ENCODE peak calls at places on chromosomes 13 and 19, in ten cellular contexts. One of them, this sample, is unnamed.

GRCh38 chr13:111861766-111862366 is 205.1 kb upstream of the SOX1 start:
- DNase-seq in transverse colon: no peak
- DNase-seq in endothelial cell of umbilical vein: no peak
- DNase-seq in K562: no peak
- DNase-seq in vagina: peak; percentile 65
- DNase-seq in breast epithelium: no peak
- DNase-seq in spleen: no peak
- DNase-seq in HCT116: no peak
- DNase-seq in SK-N-SH: no peak
- DNase-seq in upper lobe of left lung: no peak
- DNase-seq in this sample: no peak

GRCh38 chr13:113657851-113658741 is at the start of gene ATP4B:
- DNase-seq in transverse colon: peak; percentile 6
- DNase-seq in endothelial cell of umbilical vein: no peak
- DNase-seq in K562: no peak
- DNase-seq in vagina: no peak
- DNase-seq in breast epithelium: no peak
- DNase-seq in spleen: peak; percentile 61
- DNase-seq in HCT116: no peak
- DNase-seq in SK-N-SH: peak; percentile 58
- DNase-seq in upper lobe of left lung: peak; percentile 5
- DNase-seq in this sample: no peak

GRCh38 chr19:19559942-19560341 is 21.9 kb downstream of the CILP2 start:
- DNase-seq in transverse colon: no peak
- DNase-seq in endothelial cell of umbilical vein: no peak
- DNase-seq in K562: no peak
- DNase-seq in vagina: no peak
- DNase-seq in breast epithelium: no peak
- DNase-seq in spleen: no peak
- DNase-seq in HCT116: no peak
- DNase-seq in SK-N-SH: no peak
- DNase-seq in upper lobe of left lung: no peak
- DNase-seq in this sample: no peak

GRCh38 chr13:113935523-113935922 is 38.4 kb downstream of the C13orf46 start:
- DNase-seq in transverse colon: no peak
- DNase-seq in endothelial cell of umbilical vein: peak; percentile 50
- DNase-seq in K562: no peak
- DNase-seq in vagina: no peak
- DNase-seq in breast epithelium: no peak
- DNase-seq in spleen: no peak
- DNase-seq in HCT116: no peak
- DNase-seq in SK-N-SH: peak; percentile 55
- DNase-seq in upper lobe of left lung: no peak
- DNase-seq in this sample: no peak

GRCh38 chr13:97391201-97391600 is 42.8 kb upstream of the RAP2A start:
- DNase-seq in transverse colon: no peak
- DNase-seq in endothelial cell of umbilical vein: no peak
- DNase-seq in K562: no peak
- DNase-seq in vagina: no peak
- DNase-seq in breast epithelium: no peak
- DNase-seq in spleen: no peak
- DNase-seq in HCT116: no peak
- DNase-seq in SK-N-SH: no peak
- DNase-seq in upper lobe of left lung: no peak
- DNase-seq in this sample: no peak

GRCh38 chr19:39263912-39264305 is 4.3 kb upstream of the IFNL2 start:
- DNase-seq in transverse colon: no peak
- DNase-seq in endothelial cell of umbilical vein: no peak
- DNase-seq in K562: no peak
- DNase-seq in vagina: no peak
- DNase-seq in breast epithelium: no peak
- DNase-seq in spleen: peak; percentile 65
- DNase-seq in HCT116: no peak
- DNase-seq in SK-N-SH: no peak
- DNase-seq in upper lobe of left lung: no peak
- DNase-seq in this sample: peak; percentile 59

GRCh38 chr19:44746616-44746945 is 1.9 kb upstream of the BCL3 start:
- DNase-seq in transverse colon: no peak
- DNase-seq in endothelial cell of umbilical vein: no peak
- DNase-seq in K562: no peak
- DNase-seq in vagina: no peak
- DNase-seq in breast epithelium: no peak
- DNase-seq in spleen: no peak
- DNase-seq in HCT116: no peak
- DNase-seq in SK-N-SH: no peak
- DNase-seq in upper lobe of left lung: no peak
- DNase-seq in this sample: no peak

GRCh38 chr19:29524201-29524911 is 1.4 kb upstream of the VSTM2B start:
- DNase-seq in transverse colon: no peak
- DNase-seq in endothelial cell of umbilical vein: no peak
- DNase-seq in K562: no peak
- DNase-seq in vagina: no peak
- DNase-seq in breast epithelium: no peak
- DNase-seq in spleen: peak; percentile 61
- DNase-seq in HCT116: no peak
- DNase-seq in SK-N-SH: no peak
- DNase-seq in upper lobe of left lung: no peak
- DNase-seq in this sample: peak; percentile 70

DNA sequence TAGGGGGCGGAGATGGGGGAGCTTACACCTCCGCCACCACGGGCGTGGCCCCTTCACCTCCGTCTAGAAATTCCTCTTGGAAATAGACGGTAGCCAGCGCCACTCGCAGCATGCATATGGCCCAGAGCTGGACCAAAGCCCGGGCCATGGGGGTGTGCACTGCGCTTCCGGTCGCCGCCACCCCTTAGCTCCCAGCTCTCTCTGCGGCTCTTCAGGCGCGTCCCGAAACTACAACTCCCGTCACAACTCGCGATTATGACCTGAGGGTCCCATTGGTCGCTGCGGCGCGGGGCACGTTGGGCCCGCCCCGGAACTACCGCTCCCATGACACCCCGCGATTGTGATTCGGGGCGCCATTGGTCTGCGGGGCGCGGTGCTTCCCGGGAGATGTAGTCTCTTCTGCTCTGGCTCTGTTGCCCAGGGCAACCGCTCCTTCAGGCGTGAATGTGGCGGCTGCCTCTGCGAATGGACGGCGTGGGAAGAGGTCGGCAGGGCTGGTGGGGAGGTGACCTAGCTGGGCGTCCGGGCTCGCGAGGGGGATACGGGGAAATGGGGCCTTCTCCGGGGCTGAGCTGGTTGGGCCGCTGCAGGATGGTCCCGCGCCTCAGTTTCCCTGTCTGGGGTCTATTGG is at the start of the genes C19orf44 and CALR3:
- DNase-seq in transverse colon: peak; percentile 99
- DNase-seq in endothelial cell of umbilical vein: peak; percentile 99
- DNase-seq in K562: peak; percentile 96
- DNase-seq in vagina: peak; percentile 99
- DNase-seq in breast epithelium: peak; percentile 98
- DNase-seq in spleen: peak; percentile 98
- DNase-seq in HCT116: peak; percentile 94
- DNase-seq in SK-N-SH: peak; percentile 96
- DNase-seq in upper lobe of left lung: peak; percentile 99
- DNase-seq in this sample: peak; percentile 99
- TF ChIP-seq POLR2AphosphoS5 in transverse colon: no peak
- TF ChIP-seq POLR2AphosphoS5 in endothelial cell of umbilical vein: no peak
- TF ChIP-seq POLR2AphosphoS5 in K562: peak; percentile 67
- TF ChIP-seq POLR2AphosphoS5 in vagina: peak; percentile 87
- TF ChIP-seq POLR2AphosphoS5 in breast epithelium: peak; percentile 67
- TF ChIP-seq POLR2AphosphoS5 in spleen: peak; percentile 82
- TF ChIP-seq POLR2AphosphoS5 in HCT116: peak; percentile 56
- TF ChIP-seq POLR2AphosphoS5 in SK-N-SH: peak; percentile 68
- TF ChIP-seq POLR2AphosphoS5 in upper lobe of left lung: peak; percentile 75
- TF ChIP-seq POLR2AphosphoS5 in this sample: peak; percentile 91

GRCh38 chr13:98479496-98480003 is 97.4 kb downstream of the STK24 start:
- DNase-seq in transverse colon: no peak
- DNase-seq in endothelial cell of umbilical vein: no peak
- DNase-seq in K562: no peak
- DNase-seq in vagina: no peak
- DNase-seq in breast epithelium: no peak
- DNase-seq in spleen: no peak
- DNase-seq in HCT116: no peak
- DNase-seq in SK-N-SH: no peak
- DNase-seq in upper lobe of left lung: no peak
- DNase-seq in this sample: no peak
- H3K4me1 ChIP-seq in transverse colon: peaks cover 45% of the 10 kb centered on the region
- H3K4me1 ChIP-seq in endothelial cell of umbilical vein: peaks cover 58% of the 10 kb centered on the region
- H3K4me1 ChIP-seq in K562: peaks cover 50% of the 10 kb centered on the region
- H3K4me1 ChIP-seq in vagina: peaks cover 97% of the 10 kb centered on the region
- H3K4me1 ChIP-seq in breast epithelium: peaks cover 17% of the 10 kb centered on the region
- H3K4me1 ChIP-seq in spleen: peaks cover 100% of the 10 kb centered on the region
- H3K4me1 ChIP-seq in HCT116: peaks cover 46% of the 10 kb centered on the region
- H3K4me1 ChIP-seq in SK-N-SH: peaks cover 23% of the 10 kb centered on the region
- H3K4me1 ChIP-seq in upper lobe of left lung: peaks cover 54% of the 10 kb centered on the region
- H3K4me1 ChIP-seq in this sample: peaks cover 73% of the 10 kb centered on the region

GRCh38 chr19:7358102-7358597 is 9.4 kb downstream of the ARHGEF18 start:
- DNase-seq in transverse colon: no peak
- DNase-seq in endothelial cell of umbilical vein: no peak
- DNase-seq in K562: no peak
- DNase-seq in vagina: no peak
- DNase-seq in breast epithelium: no peak
- DNase-seq in spleen: no peak
- DNase-seq in HCT116: no peak
- DNase-seq in SK-N-SH: no peak
- DNase-seq in upper lobe of left lung: no peak
- DNase-seq in this sample: no peak

GRCh38 chr19:7355871-7356270 is 7.1 kb downstream of the ARHGEF18 start:
- DNase-seq in transverse colon: no peak
- DNase-seq in endothelial cell of umbilical vein: no peak
- DNase-seq in K562: no peak
- DNase-seq in vagina: no peak
- DNase-seq in breast epithelium: no peak
- DNase-seq in spleen: peak; percentile 34
- DNase-seq in HCT116: no peak
- DNase-seq in SK-N-SH: no peak
- DNase-seq in upper lobe of left lung: no peak
- DNase-seq in this sample: no peak

GRCh38 chr19:7360393-7360984 is 11.8 kb downstream of the ARHGEF18 start:
- DNase-seq in transverse colon: no peak
- DNase-seq in endothelial cell of umbilical vein: no peak
- DNase-seq in K562: no peak
- DNase-seq in vagina: no peak
- DNase-seq in breast epithelium: no peak
- DNase-seq in spleen: no peak
- DNase-seq in HCT116: no peak
- DNase-seq in SK-N-SH: no peak
- DNase-seq in upper lobe of left lung: no peak
- DNase-seq in this sample: no peak

GRCh38 chr19:7355151-7355845 is 6.6 kb downstream of the ARHGEF18 start:
- DNase-seq in transverse colon: peak; percentile 34
- DNase-seq in endothelial cell of umbilical vein: no peak
- DNase-seq in K562: no peak
- DNase-seq in vagina: no peak
- DNase-seq in breast epithelium: no peak
- DNase-seq in spleen: peak; percentile 77
- DNase-seq in HCT116: no peak
- DNase-seq in SK-N-SH: no peak
- DNase-seq in upper lobe of left lung: no peak
- DNase-seq in this sample: no peak

DNA sequence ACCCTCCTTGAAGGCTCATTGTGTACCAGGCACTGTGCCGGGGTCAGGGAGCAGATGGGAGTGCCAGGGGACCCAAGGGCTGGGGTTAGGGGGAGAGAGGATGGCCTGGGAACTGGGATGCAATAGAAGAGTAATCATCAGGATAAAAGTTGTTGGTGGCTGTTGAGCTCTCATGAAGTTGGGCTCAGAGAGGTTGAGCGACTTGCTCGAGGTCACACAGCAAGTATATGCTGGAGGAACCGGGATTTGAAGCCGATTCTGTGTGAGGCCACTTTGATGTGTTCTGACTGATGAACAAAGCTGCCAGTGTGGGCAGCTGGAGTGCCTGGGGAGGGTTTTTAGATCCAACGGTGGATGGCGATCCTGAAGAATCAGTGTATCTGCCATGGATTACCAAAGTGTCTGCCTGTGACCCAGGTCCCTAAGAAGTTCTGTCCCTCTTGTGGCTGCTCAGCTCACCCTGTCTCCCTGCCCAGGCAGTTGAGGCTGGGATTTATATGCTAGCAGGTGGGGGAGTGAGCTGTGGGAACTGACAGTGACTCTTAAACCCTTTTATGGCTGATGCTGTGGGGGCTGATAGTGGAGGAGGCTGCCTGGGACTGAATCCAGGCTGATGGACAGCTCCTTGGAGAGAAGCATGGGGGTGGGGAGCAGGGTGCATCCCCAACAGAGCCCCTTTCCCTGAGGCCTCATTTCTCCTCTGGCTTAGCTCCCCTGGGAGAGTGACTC is 8.3 kb downstream of the ARHGEF18 start:
- DNase-seq in transverse colon: no peak
- DNase-seq in endothelial cell of umbilical vein: no peak
- DNase-seq in K562: no peak
- DNase-seq in vagina: no peak
- DNase-seq in breast epithelium: no peak
- DNase-seq in spleen: no peak
- DNase-seq in HCT116: no peak
- DNase-seq in SK-N-SH: no peak
- DNase-seq in upper lobe of left lung: no peak
- DNase-seq in this sample: no peak
- TF ChIP-seq POLR2AphosphoS5 in transverse colon: peak; percentile 9
- TF ChIP-seq POLR2AphosphoS5 in endothelial cell of umbilical vein: no peak
- TF ChIP-seq POLR2AphosphoS5 in K562: no peak
- TF ChIP-seq POLR2AphosphoS5 in vagina: no peak
- TF ChIP-seq POLR2AphosphoS5 in breast epithelium: no peak
- TF ChIP-seq POLR2AphosphoS5 in spleen: no peak
- TF ChIP-seq POLR2AphosphoS5 in HCT116: no peak
- TF ChIP-seq POLR2AphosphoS5 in SK-N-SH: no peak
- TF ChIP-seq POLR2AphosphoS5 in upper lobe of left lung: no peak
- TF ChIP-seq POLR2AphosphoS5 in this sample: no peak

GRCh38 chr13:45333251-45333972 is 7.6 kb downstream of the TPT1 start:
- DNase-seq in transverse colon: no peak
- DNase-seq in endothelial cell of umbilical vein: no peak
- DNase-seq in K562: no peak
- DNase-seq in vagina: no peak
- DNase-seq in breast epithelium: no peak
- DNase-seq in spleen: no peak
- DNase-seq in HCT116: no peak
- DNase-seq in SK-N-SH: no peak
- DNase-seq in upper lobe of left lung: no peak
- DNase-seq in this sample: no peak

GRCh38 chr13:45328661-45329105 is 12.3 kb downstream of the TPT1 start:
- DNase-seq in transverse colon: no peak
- DNase-seq in endothelial cell of umbilical vein: peak; percentile 72
- DNase-seq in K562: no peak
- DNase-seq in vagina: no peak
- DNase-seq in breast epithelium: no peak
- DNase-seq in spleen: no peak
- DNase-seq in HCT116: no peak
- DNase-seq in SK-N-SH: no peak
- DNase-seq in upper lobe of left lung: no peak
- DNase-seq in this sample: no peak

GRCh38 chr13:45331981-45332830 is 8.8 kb downstream of the TPT1 start:
- DNase-seq in transverse colon: no peak
- DNase-seq in endothelial cell of umbilical vein: peak; percentile 58
- DNase-seq in K562: no peak
- DNase-seq in vagina: no peak
- DNase-seq in breast epithelium: no peak
- DNase-seq in spleen: no peak
- DNase-seq in HCT116: peak; percentile 85
- DNase-seq in SK-N-SH: no peak
- DNase-seq in upper lobe of left lung: no peak
- DNase-seq in this sample: no peak

GRCh38 chr13:45332831-45333219 is 8.2 kb downstream of the TPT1 start:
- DNase-seq in transverse colon: no peak
- DNase-seq in endothelial cell of umbilical vein: no peak
- DNase-seq in K562: no peak
- DNase-seq in vagina: no peak
- DNase-seq in breast epithelium: no peak
- DNase-seq in spleen: no peak
- DNase-seq in HCT116: no peak
- DNase-seq in SK-N-SH: no peak
- DNase-seq in upper lobe of left lung: no peak
- DNase-seq in this sample: peak; percentile 51

DNA sequence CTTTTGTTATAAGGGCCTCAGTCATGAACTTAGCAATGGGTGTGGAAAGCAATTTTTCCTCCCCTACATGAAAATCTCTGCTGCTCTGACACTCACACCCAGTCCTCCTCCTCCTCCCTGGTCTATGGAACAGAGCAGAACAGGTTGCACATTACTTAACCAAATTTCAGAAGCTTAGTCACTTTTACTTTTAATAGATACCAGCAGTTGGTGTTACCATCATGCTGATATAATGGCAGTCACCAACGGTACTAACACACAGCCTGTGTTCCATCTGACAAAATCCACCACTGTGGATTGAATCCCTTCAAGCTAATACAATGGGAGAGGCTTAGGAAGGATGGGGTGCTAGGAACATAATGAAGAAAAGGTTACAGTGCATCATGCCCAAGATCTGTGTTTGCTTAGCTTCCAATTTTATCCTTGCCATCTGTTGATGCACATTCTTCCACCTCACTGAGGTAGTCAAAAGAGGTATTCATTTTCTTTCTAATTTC is 9.8 kb downstream of the TPT1 start:
- DNase-seq in transverse colon: no peak
- DNase-seq in endothelial cell of umbilical vein: no peak
- DNase-seq in K562: no peak
- DNase-seq in vagina: no peak
- DNase-seq in breast epithelium: no peak
- DNase-seq in spleen: no peak
- DNase-seq in HCT116: no peak
- DNase-seq in SK-N-SH: no peak
- DNase-seq in upper lobe of left lung: no peak
- DNase-seq in this sample: no peak
- H3K4me1 ChIP-seq in transverse colon: peaks cover 30% of the 10 kb centered on the region
- H3K4me1 ChIP-seq in endothelial cell of umbilical vein: peaks cover 72% of the 10 kb centered on the region
- H3K4me1 ChIP-seq in K562: peaks cover 13% of the 10 kb centered on the region
- H3K4me1 ChIP-seq in vagina: peaks cover 62% of the 10 kb centered on the region
- H3K4me1 ChIP-seq in breast epithelium: no peaks in the 10 kb centered on the region
- H3K4me1 ChIP-seq in spleen: peaks cover 100% of the 10 kb centered on the region
- H3K4me1 ChIP-seq in HCT116: peaks cover 46% of the 10 kb centered on the region
- H3K4me1 ChIP-seq in SK-N-SH: peaks cover 52% of the 10 kb centered on the region
- H3K4me1 ChIP-seq in upper lobe of left lung: peaks cover 64% of the 10 kb centered on the region
- H3K4me1 ChIP-seq in this sample: peaks cover 11% of the 10 kb centered on the region